ENCODE peak calls at places on chromosomes 5 and 9, in six cellular contexts. R, C, J, T, I and S are unnamed samples.

GRCh38 chr9:37197158-37198033 is 77.0 kb downstream of the ZCCHC7 start:
- DNase-seq in R (peak; percentile 77), C (no peak), J (peak; percentile 68), T (peak; percentile 24), I (peak; percentile 50), S (no peak)

GRCh38 chr5:92337772-92338234 is 954.7 kb upstream of the ARRDC3 start:
- DNase-seq in R (peak; percentile 23), C (no peak), J (peak; percentile 59), T (peak; percentile 37), I (no peak), S (peak; percentile 74)

GRCh38 chr9:70924905-70925547 is 196.4 kb downstream of the TRPM3 start:
- DNase-seq in R (peak; percentile 84), C (no peak), J (peak; percentile 52), T (peak; percentile 95), I (peak; percentile 10), S (no peak)

GRCh38 chr5:43363445-43364152 is 48.6 kb downstream of the CCL28 start:
- DNase-seq in R (no peak), C (no peak), J (no peak), T (no peak), I (no peak), S (no peak)

GRCh38 chr9:97109194-97109811 is 70.4 kb upstream of the CTSV start:
- DNase-seq in R (peak; percentile 6), C (no peak), J (peak; percentile 75), T (peak; percentile 0), I (peak; percentile 39), S (no peak)

GRCh38 chr9:3992924-3993323 is 306.9 kb downstream of the GLIS3 start:
- DNase-seq in R (peak; percentile 68), C (no peak), J (no peak), T (peak; percentile 66), I (no peak), S (no peak)

GRCh38 chr9:136255896-136256890 is 10.6 kb upstream of the QSOX2 start:
- DNase-seq in R (no peak), C (no peak), J (peak; percentile 25), T (no peak), I (no peak), S (no peak)

GRCh38 chr5:179227578-179228311 is 117.5 kb downstream of the ADAMTS2 start:
- DNase-seq in R (no peak), C (no peak), J (no peak), T (no peak), I (no peak), S (no peak)

GRCh38 chr5:1727571-1727970 is 72.1 kb downstream of the MRPL36 start:
- DNase-seq in R (no peak), C (no peak), J (no peak), T (no peak), I (no peak), S (no peak)

GRCh38 chr9:120792898-120793765 is at the start of gene FBXW2:
- DNase-seq in R (peak; percentile 89), C (peak; percentile 79), J (peak; percentile 85), T (peak; percentile 97), I (peak; percentile 25), S (peak; percentile 42)

GRCh38 chr5:149664083-149664482 is 66.0 kb upstream of the PPARGC1B start:
- DNase-seq in R (no peak), C (no peak), J (no peak), T (no peak), I (no peak), S (no peak)

GRCh38 chr5:116273458-116274242 is 188.8 kb downstream of the COMMD10 start:
- DNase-seq in R (peak; percentile 78), C (no peak), J (peak; percentile 48), T (no peak), I (no peak), S (peak; percentile 7)

GRCh38 chr5:59873113-59873512 is 20.4 kb downstream of the PDE4D start:
- DNase-seq in R (peak; percentile 74), C (no peak), J (no peak), T (peak; percentile 71), I (no peak), S (peak; percentile 81)

GRCh38 chr5:608286-609087 is 3.7 kb upstream of the CEP72 start:
- DNase-seq in R (no peak), C (no peak), J (no peak), T (no peak), I (no peak), S (no peak)

GRCh38 chr9:4499917-4500316 is 9.6 kb downstream of the SLC1A1 start:
- DNase-seq in R (no peak), C (no peak), J (no peak), T (no peak), I (no peak), S (no peak)

GRCh38 chr5:167970002-167970401 is 321.4 kb upstream of the WWC1 start:
- DNase-seq in R (peak; percentile 26), C (no peak), J (no peak), T (peak; percentile 12), I (no peak), S (peak; percentile 14)

GRCh38 chr5:154189256-154189818 is 1.2 kb upstream of the GALNT10 start:
- DNase-seq in R (no peak), C (no peak), J (no peak), T (peak; percentile 58), I (no peak), S (no peak)

GRCh38 chr5:53817183-53817582 is 256.7 kb downstream of the NDUFS4 start:
- DNase-seq in R (peak; percentile 10), C (no peak), J (peak; percentile 4), T (peak; percentile 32), I (no peak), S (no peak)

GRCh38 chr9:91412895-91413294 is 10.7 kb downstream of the NFIL3 start:
- DNase-seq in R (no peak), C (no peak), J (peak; percentile 75), T (no peak), I (no peak), S (no peak)

GRCh38 chr9:91415290-91415689 is 8.3 kb downstream of the NFIL3 start:
- DNase-seq in R (no peak), C (no peak), J (no peak), T (no peak), I (no peak), S (no peak)

GRCh38 chr9:91407580-91408275 is 15.9 kb downstream of the NFIL3 start:
- DNase-seq in R (no peak), C (no peak), J (peak; percentile 71), T (no peak), I (no peak), S (no peak)

GRCh38 chr9:91408475-91408874 is 15.2 kb downstream of the NFIL3 start:
- DNase-seq in R (peak; percentile 74), C (no peak), J (no peak), T (no peak), I (no peak), S (no peak)

GRCh38 chr9:91411096-91411771 is 12.4 kb downstream of the NFIL3 start:
- DNase-seq in R (peak; percentile 47), C (no peak), J (peak; percentile 46), T (no peak), I (no peak), S (no peak)
- H3K4me3 ChIP-seq in R (no peak overlapping the region), C (no peak overlapping the region), J (no peak overlapping the region), T (no peak overlapping the region), I (no peak overlapping the region), S (no peak overlapping the region)

DNA sequence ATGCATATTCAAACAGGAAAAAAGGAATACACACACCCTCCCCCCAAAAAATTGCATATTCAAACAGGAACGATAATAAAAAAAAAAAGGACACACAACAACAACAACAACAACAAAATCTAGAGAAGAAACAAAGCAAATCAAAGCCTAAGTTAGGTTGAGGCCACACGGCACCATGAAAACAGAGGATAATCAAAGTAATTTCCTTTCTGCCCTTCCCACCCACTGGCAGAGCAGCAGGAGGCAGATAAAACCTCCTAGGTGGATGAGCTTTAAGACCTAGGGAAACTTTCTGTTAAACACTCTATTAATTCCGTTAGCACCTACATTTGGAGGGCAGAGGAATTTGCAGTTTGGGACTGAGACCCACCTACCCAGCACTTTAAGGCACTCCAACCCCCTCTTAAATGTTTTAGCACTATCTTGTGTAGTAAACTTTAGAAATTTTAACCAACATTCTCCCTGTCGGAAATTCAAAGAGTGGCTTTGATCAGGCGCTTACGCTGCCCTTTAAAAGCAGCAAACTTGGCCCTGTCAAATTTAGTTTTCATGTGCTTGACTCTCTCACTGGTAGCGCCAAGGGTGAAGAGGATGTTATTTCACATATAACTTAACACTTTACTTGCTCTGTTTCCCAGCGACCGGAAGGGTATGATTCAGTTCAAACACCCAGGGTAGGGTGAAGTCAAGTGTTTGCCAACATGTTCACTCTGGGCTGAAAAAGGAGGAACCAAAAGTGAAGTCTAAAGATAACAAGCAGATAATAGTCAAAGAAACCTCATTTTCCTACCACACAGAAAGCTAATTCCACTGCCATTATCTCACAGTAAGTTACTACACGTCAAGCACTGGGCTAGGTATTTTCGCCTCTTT is 9.2 kb downstream of the ENC1 start:
- DNase-seq in R (peak; percentile 82), C (peak; percentile 59), J (peak; percentile 83), T (peak; percentile 25), I (peak; percentile 84), S (no peak)
- H3K36me3 ChIP-seq in R (peaks cover 18% of the 10 kb centered on the region), C (no peaks in the 10 kb centered on the region), J (peaks cover 37% of the 10 kb centered on the region), T (peaks cover 86% of the 10 kb centered on the region), I (peaks cover 3% of the 10 kb centered on the region), S (peaks cover 10% of the 10 kb centered on the region)

DNA sequence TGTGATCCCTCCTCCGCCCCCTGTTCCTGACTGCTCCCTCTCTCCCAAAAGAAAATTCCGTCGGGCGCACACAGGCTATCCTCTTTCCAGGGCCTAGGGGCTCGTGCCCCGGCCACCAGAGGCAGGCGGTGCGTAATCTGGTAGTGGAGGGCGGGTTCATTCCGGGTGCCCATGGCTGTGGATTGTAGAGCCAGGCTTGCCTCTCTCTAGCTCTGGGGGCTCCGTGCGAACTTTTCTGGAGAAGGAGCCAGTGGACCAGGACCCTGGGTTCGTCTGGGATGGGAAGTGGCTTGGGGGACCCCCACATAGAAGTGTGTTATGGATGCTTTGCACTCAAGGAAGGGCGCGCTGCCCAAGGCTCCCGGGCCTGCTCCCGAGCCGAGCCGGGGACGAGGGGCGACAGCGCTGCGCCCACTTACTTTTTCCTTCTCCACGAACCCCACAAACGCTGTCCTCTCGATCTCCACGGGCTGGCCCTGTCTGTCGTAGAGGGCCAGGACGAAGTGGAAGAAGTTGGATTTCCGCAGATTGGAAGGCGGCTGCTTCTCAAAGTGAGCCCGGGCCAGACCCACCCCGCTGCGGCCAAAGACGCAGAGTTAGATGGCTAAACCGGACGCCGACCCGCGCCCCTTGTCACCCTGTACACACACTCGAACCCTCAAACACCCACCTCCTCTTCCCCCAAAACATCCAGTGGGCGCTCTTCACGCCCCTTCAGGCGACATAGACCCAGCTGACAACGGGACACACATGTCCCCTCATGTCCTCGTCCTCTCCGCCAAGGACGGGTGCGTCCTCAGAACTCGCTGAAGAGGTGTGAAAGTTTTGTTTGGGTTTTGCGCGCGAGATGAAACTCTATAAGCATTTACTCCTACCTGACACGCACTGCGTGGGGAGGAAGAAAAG is 2.9 kb downstream of the EBF1 start:
- DNase-seq in R (no peak), C (no peak), J (no peak), T (no peak), I (no peak), S (no peak)
- H3K4me3 ChIP-seq in R (no peak overlapping the region), C (peak overlapping the region; percentile 14), J (no peak overlapping the region), T (peak overlapping the region; percentile 100), I (no peak overlapping the region), S (peak overlapping the region; percentile 61)

GRCh38 chr9:137755261-137755927 is 122.2 kb upstream of the CACNA1B start:
- DNase-seq in R (no peak), C (no peak), J (no peak), T (no peak), I (no peak), S (no peak)

GRCh38 chr9:137756045-137756744 is 121.4 kb upstream of the CACNA1B start:
- DNase-seq in R (peak; percentile 23), C (no peak), J (no peak), T (no peak), I (no peak), S (no peak)

GRCh38 chr9:137757613-137758029 is 120.0 kb upstream of the CACNA1B start:
- DNase-seq in R (peak; percentile 86), C (peak; percentile 38), J (peak; percentile 40), T (peak; percentile 62), I (no peak), S (peak; percentile 35)

GRCh38 chr9:137758067-137758466 is 119.5 kb upstream of the CACNA1B start:
- DNase-seq in R (no peak), C (no peak), J (no peak), T (no peak), I (no peak), S (no peak)

GRCh38 chr9:137757139-137757538 is 120.4 kb upstream of the CACNA1B start:
- DNase-seq in R (no peak), C (no peak), J (no peak), T (no peak), I (no peak), S (no peak)
- H3K36me3 ChIP-seq in R (peaks cover 54% of the 10 kb centered on the region), C (peaks cover 27% of the 10 kb centered on the region), J (peaks cover 19% of the 10 kb centered on the region), T (peaks cover 58% of the 10 kb centered on the region), I (no peaks in the 10 kb centered on the region), S (peaks cover 19% of the 10 kb centered on the region)